ENCODE peak calls at places on chromosomes 11 and 22, in nine cellular contexts. One of them, this sample, is unnamed.

GRCh38 chr22:30948930-30949342 is 19.6 kb downstream of the MORC2 start:
- DNase-seq in fibroblast of the aortic adventitia: peak
- DNase-seq in activated CD8-positive, alpha-beta memory T cell treated with anti-CD3 and anti-CD28 coated beads, Interleukin-2, amount 10 ng/mL, durations not matched to agents 7 days and 5 days: no peak
- DNase-seq in renal cortical epithelial cell: no peak
- DNase-seq in esophagus squamous epithelium: no peak
- DNase-seq in choroid plexus epithelial cell: no peak
- DNase-seq in heart left ventricle: no peak
- DNase-seq in foreskin keratinocyte: no peak
- DNase-seq in activated CD4-positive, CD25-positive, alpha-beta regulatory T cell: no peak
- DNase-seq in this sample: no peak

GRCh38 chr11:58905141-58905715 is 34.1 kb upstream of the GLYATL1 start:
- DNase-seq in heart left ventricle: peak
- DNase-seq in renal cortical epithelial cell: no peak
- DNase-seq in esophagus squamous epithelium: no peak
- DNase-seq in activated CD8-positive, alpha-beta memory T cell treated with anti-CD3 and anti-CD28 coated beads, Interleukin-2, amount 10 ng/mL, durations not matched to agents 7 days and 5 days: no peak
- DNase-seq in activated CD4-positive, CD25-positive, alpha-beta regulatory T cell: no peak
- DNase-seq in foreskin keratinocyte: no peak
- DNase-seq in fibroblast of the aortic adventitia: peak
- DNase-seq in choroid plexus epithelial cell: peak
- DNase-seq in this sample: no peak

GRCh38 chr11:605286-606129 is 10.2 kb downstream of the IRF7 start:
- DNase-seq in renal cortical epithelial cell: no peak
- DNase-seq in fibroblast of the aortic adventitia: no peak
- DNase-seq in esophagus squamous epithelium: no peak
- DNase-seq in foreskin keratinocyte: no peak
- DNase-seq in heart left ventricle: no peak
- DNase-seq in choroid plexus epithelial cell: no peak
- DNase-seq in activated CD8-positive, alpha-beta memory T cell treated with anti-CD3 and anti-CD28 coated beads, Interleukin-2, amount 10 ng/mL, durations not matched to agents 7 days and 5 days: no peak
- DNase-seq in activated CD4-positive, CD25-positive, alpha-beta regulatory T cell: no peak
- DNase-seq in this sample: no peak

GRCh38 chr11:105236631-105237030 is 97.1 kb upstream of the CARD18 start:
- DNase-seq in renal cortical epithelial cell: no peak
- DNase-seq in choroid plexus epithelial cell: peak
- DNase-seq in fibroblast of the aortic adventitia: peak
- DNase-seq in activated CD8-positive, alpha-beta memory T cell treated with anti-CD3 and anti-CD28 coated beads, Interleukin-2, amount 10 ng/mL, durations not matched to agents 7 days and 5 days: no peak
- DNase-seq in heart left ventricle: no peak
- DNase-seq in activated CD4-positive, CD25-positive, alpha-beta regulatory T cell: no peak
- DNase-seq in esophagus squamous epithelium: no peak
- DNase-seq in foreskin keratinocyte: no peak
- DNase-seq in this sample: no peak

GRCh38 chr11:113533425-113533698 is 58.2 kb upstream of the DRD2 start:
- DNase-seq in heart left ventricle: no peak
- DNase-seq in foreskin keratinocyte: no peak
- DNase-seq in esophagus squamous epithelium: no peak
- DNase-seq in choroid plexus epithelial cell: no peak
- DNase-seq in fibroblast of the aortic adventitia: no peak
- DNase-seq in activated CD8-positive, alpha-beta memory T cell treated with anti-CD3 and anti-CD28 coated beads, Interleukin-2, amount 10 ng/mL, durations not matched to agents 7 days and 5 days: no peak
- DNase-seq in renal cortical epithelial cell: no peak
- DNase-seq in activated CD4-positive, CD25-positive, alpha-beta regulatory T cell: no peak
- DNase-seq in this sample: no peak

GRCh38 chr22:23251445-23252093 is 71.3 kb downstream of the BCR start:
- DNase-seq in renal cortical epithelial cell: peak
- DNase-seq in heart left ventricle: no peak
- DNase-seq in activated CD8-positive, alpha-beta memory T cell treated with anti-CD3 and anti-CD28 coated beads, Interleukin-2, amount 10 ng/mL, durations not matched to agents 7 days and 5 days: no peak
- DNase-seq in esophagus squamous epithelium: no peak
- DNase-seq in foreskin keratinocyte: no peak
- DNase-seq in choroid plexus epithelial cell: no peak
- DNase-seq in fibroblast of the aortic adventitia: peak
- DNase-seq in activated CD4-positive, CD25-positive, alpha-beta regulatory T cell: no peak
- DNase-seq in this sample: no peak

GRCh38 chr11:58829736-58830135 is 14.8 kb downstream of the GLYATL2 start:
- DNase-seq in choroid plexus epithelial cell: peak
- DNase-seq in fibroblast of the aortic adventitia: peak
- DNase-seq in esophagus squamous epithelium: no peak
- DNase-seq in activated CD4-positive, CD25-positive, alpha-beta regulatory T cell: no peak
- DNase-seq in renal cortical epithelial cell: peak
- DNase-seq in heart left ventricle: no peak
- DNase-seq in foreskin keratinocyte: peak
- DNase-seq in activated CD8-positive, alpha-beta memory T cell treated with anti-CD3 and anti-CD28 coated beads, Interleukin-2, amount 10 ng/mL, durations not matched to agents 7 days and 5 days: no peak
- DNase-seq in this sample: no peak

GRCh38 chr11:20137637-20138036 is 22.6 kb downstream of the DBX1 start:
- DNase-seq in esophagus squamous epithelium: no peak
- DNase-seq in heart left ventricle: no peak
- DNase-seq in activated CD8-positive, alpha-beta memory T cell treated with anti-CD3 and anti-CD28 coated beads, Interleukin-2, amount 10 ng/mL, durations not matched to agents 7 days and 5 days: no peak
- DNase-seq in choroid plexus epithelial cell: no peak
- DNase-seq in activated CD4-positive, CD25-positive, alpha-beta regulatory T cell: no peak
- DNase-seq in foreskin keratinocyte: no peak
- DNase-seq in fibroblast of the aortic adventitia: no peak
- DNase-seq in renal cortical epithelial cell: no peak
- DNase-seq in this sample: no peak

GRCh38 chr11:19891050-19891449 is 178.4 kb downstream of the NAV2 start:
- DNase-seq in activated CD4-positive, CD25-positive, alpha-beta regulatory T cell: no peak
- DNase-seq in renal cortical epithelial cell: no peak
- DNase-seq in heart left ventricle: no peak
- DNase-seq in esophagus squamous epithelium: no peak
- DNase-seq in activated CD8-positive, alpha-beta memory T cell treated with anti-CD3 and anti-CD28 coated beads, Interleukin-2, amount 10 ng/mL, durations not matched to agents 7 days and 5 days: no peak
- DNase-seq in fibroblast of the aortic adventitia: no peak
- DNase-seq in choroid plexus epithelial cell: peak
- DNase-seq in foreskin keratinocyte: no peak
- DNase-seq in this sample: no peak

This sample was measured in GM12878.